ENCODE peak calls at places on chromosomes 13 and 19, in five cellular contexts. Q, X, T, E and U are unnamed samples. For H3K27me3, the result is how much of the 10 kb centered on the place peaks cover.

GRCh38 chr19:16328824-16329482 is 4.3 kb downstream of the KLF2 start:
- DNase-seq in X (no peak), E (no peak), Q (peak), T (no peak), U (no peak)

GRCh38 chr13:91630916-91631315 is 232.5 kb downstream of the GPC5 start:
- DNase-seq in X (no peak), Q (no peak), T (no peak), E (no peak), U (no peak)

GRCh38 chr19:14059093-14059480 is 2.8 kb downstream of the PALM3 start:
- DNase-seq in X (no peak), E (no peak), T (peak), Q (no peak), U (no peak)

GRCh38 chr19:31675187-31675913 is 326.1 kb upstream of the TSHZ3 start:
- DNase-seq in T (no peak), Q (no peak), E (peak), X (no peak), U (no peak)

GRCh38 chr19:17951151-17952040 is 15.5 kb upstream of the KCNN1 start:
- DNase-seq in T (no peak), E (no peak), X (no peak), Q (no peak), U (peak)

GRCh38 chr13:108984251-108984920 is 355.0 kb downstream of the MYO16 start:
- DNase-seq in X (no peak), Q (no peak), T (no peak), E (no peak), U (no peak)

GRCh38 chr19:42528354-42529247 is at the start of gene CEACAM1:
- DNase-seq in E (no peak), T (no peak), X (no peak), Q (peak), U (peak)

GRCh38 chr13:112928958-112929777 is 39.8 kb upstream of the MCF2L start:
- DNase-seq in E (peak), T (no peak), Q (peak), X (no peak), U (no peak)

GRCh38 chr19:40392894-40393517 is 3.0 kb upstream of the HIPK4 start:
- DNase-seq in T (no peak), X (no peak), E (no peak), Q (peak), U (peak)

GRCh38 chr13:111623743-111624505 is 303.5 kb downstream of the TEX29 start:
- DNase-seq in Q (no peak), T (no peak), E (no peak), X (no peak), U (no peak)

GRCh38 chr13:74111399-74111798 is 22.8 kb downstream of the KLF12 start:
- DNase-seq in Q (no peak), X (no peak), T (no peak), E (no peak), U (no peak)

GRCh38 chr13:42740753-42741152 is 40.6 kb upstream of the FAM216B start:
- DNase-seq in T (peak), E (no peak), X (peak), Q (no peak), U (peak)

GRCh38 chr13:41500501-41500900 is 43.2 kb downstream of the RGCC start:
- DNase-seq in Q (no peak), X (no peak), T (no peak), E (no peak), U (no peak)

GRCh38 chr19:15934332-15935078 is at the start of gene CYP4F11:
- DNase-seq in Q (no peak), X (peak), T (no peak), E (no peak), U (peak)

GRCh38 chr19:11096210-11096841 is 7.1 kb downstream of the LDLR start:
- DNase-seq in T (no peak), E (peak), Q (no peak), X (peak), U (peak)
- H3K4me3 ChIP-seq in T (no peak), E (no peak), Q (no peak), X (no peak), U (no peak)

GRCh38 chr13:48748681-48749080 is 95.0 kb downstream of the CYSLTR2 start:
- DNase-seq in X (no peak), Q (no peak), E (peak), T (no peak), U (no peak)

GRCh38 chr13:48750588-48751383 is 97.1 kb downstream of the CYSLTR2 start:
- DNase-seq in Q (no peak), E (peak), T (no peak), X (no peak), U (peak)

GRCh38 chr13:48746816-48747215 is 93.1 kb downstream of the CYSLTR2 start:
- DNase-seq in X (no peak), T (no peak), E (no peak), Q (no peak), U (no peak)

GRCh38 chr13:48749144-48749543 is 95.4 kb downstream of the CYSLTR2 start:
- DNase-seq in E (peak), T (no peak), Q (no peak), X (no peak), U (no peak)

DNA sequence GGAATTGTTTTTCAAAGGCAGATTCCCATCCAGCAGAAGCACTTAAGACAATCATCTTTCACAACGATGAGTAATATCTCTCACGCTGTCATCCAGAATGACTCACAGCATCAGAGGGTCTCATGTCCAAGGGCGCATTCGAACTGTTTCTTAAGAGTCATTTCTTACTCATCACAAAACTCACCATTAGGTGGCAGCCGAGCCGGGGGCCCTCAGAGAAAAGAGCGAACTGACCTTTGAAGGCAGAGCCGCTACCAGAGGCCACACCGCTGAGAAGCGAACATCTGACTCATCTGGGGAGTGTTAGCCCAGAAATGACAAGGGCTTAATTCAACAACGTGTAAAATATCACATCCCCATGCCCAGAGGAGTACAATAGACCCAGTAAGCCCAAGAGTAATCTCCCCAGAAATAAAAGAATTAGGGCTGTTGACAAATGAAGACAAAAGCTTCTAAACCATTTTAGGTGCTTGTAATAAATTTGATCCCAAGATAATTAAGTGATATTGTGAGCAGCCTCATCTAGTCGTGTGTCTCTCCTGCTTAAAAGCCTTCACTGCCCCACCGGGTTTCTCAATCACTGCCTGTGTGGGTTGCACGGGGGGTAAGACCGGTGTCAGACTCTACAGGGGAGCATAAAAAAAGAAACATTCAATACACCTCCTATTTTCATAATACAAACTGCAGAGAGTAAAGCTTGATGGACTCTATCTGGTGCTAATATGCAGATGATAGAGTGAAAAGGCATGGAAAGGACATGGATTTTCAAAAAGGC is 96.2 kb downstream of the CYSLTR2 start:
- DNase-seq in E (peak), T (peak), X (peak), Q (peak), U (peak)
- TF ChIP-seq CTCF in E (peak), T (peak), X (peak), Q (peak), U (no peak)

GRCh38 chr19:39293394-39293793 is 2.8 kb upstream of the IFNL1 start:
- DNase-seq in X (no peak), E (no peak), Q (no peak), T (no peak), U (no peak)
- H3K27me3 ChIP-seq in X (under half), E (under half), Q (under half), T (under half), U (under half)

DNA sequence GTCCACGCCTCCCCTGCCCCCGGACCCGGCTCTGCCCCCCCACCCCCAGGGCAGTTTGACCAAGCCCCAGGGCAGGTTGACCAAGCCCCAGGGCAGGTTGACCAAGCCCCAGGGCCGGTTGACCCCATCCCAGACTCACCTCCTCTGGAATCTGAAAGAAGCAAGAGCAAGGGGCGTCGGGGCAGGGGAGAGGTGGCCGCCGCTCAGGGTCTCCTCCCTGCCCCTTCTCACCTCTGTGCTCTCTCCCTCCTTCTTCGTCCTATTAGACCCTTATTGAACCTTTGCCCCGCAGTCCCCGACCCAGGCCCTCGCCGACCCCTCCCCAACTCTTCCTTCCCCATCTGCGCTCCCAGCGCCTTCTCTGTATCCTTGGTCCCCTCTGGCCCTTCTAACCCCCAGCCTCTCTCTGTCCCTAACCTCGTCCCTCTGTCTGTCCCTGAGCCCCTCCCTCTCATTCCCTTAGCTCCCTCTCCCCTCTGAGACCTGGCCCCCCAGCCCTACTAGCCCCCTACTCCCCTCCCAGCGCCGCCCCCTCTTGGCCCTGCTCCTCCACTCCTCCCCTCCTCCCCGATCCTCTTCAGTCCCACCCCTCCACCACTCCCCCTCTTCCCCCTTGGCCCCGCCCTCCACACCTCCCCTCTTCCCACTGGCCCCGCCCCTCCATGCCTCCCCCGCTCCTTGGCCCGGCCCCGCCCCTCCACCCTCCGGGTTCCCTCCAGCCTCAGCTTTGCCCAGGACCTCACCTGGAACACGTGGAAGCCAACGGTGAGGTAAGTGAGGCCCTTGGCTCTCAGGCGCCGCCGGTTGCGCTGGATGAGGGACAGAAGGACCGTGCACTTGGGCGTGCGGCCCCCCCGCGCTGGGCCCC is 7.6 kb downstream of the CAPN12 start:
- DNase-seq in T (peak), X (no peak), Q (peak), E (no peak), U (peak)
- H3K4me3 ChIP-seq in T (peak), X (peak), Q (peak), E (no peak), U (no peak)

GRCh38 chr13:84648069-84648640 is 765.9 kb upstream of the SLITRK1 start:
- DNase-seq in Q (no peak), E (peak), X (no peak), T (no peak), U (no peak)
- TF ChIP-seq CTCF in Q (no peak), E (no peak), X (no peak), T (no peak), U (peak)

DNA sequence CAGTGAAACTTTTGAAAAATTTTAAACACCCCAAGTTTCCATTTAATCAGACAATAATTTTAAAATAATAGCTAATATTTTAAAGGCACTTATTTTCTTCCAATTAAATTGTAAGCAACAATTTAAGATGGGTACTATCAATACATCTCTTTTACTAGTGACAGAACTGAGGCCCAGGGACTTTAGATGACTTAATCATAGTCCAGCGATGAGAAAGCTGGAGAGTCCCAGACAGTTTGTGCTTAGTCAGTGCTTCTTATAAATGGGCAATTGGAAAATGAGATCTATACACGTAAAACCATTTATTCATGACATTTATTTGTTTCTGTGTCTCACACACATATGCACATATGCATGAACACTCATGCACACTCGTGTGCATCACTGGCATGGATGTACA is 2063.5 kb downstream of the PCDH9 start:
- DNase-seq in Q (no peak), X (no peak), E (no peak), T (no peak), U (no peak)
- H3K27me3 ChIP-seq in Q (under half), X (under half), E (under half), T (under half), U (under half)